ENCODE peak calls at places on chromosomes 2 and 18, in nine cellular contexts. One of them, this sample, is unnamed.

GRCh38 chr18:24262097-24262496 is 123.2 kb downstream of the CABYR start:
- DNase-seq in mammary epithelial cell: no peak
- DNase-seq in CD14-positive monocyte: no peak
- DNase-seq in OCI-LY7: no peak
- DNase-seq in endothelial cell: no peak
- DNase-seq in MCF 10A: no peak
- DNase-seq in PC-3: no peak
- DNase-seq in fibroblast of lung: peak; percentile 45
- DNase-seq in IMR-90: peak; percentile 73
- DNase-seq in this sample: no peak

GRCh38 chr2:133523406-133523805 is 44.9 kb downstream of the NCKAP5 start:
- DNase-seq in IMR-90: peak; percentile 70
- DNase-seq in PC-3: no peak
- DNase-seq in MCF 10A: no peak
- DNase-seq in endothelial cell: no peak
- DNase-seq in fibroblast of lung: no peak
- DNase-seq in OCI-LY7: no peak
- DNase-seq in mammary epithelial cell: no peak
- DNase-seq in CD14-positive monocyte: no peak
- DNase-seq in this sample: no peak

GRCh38 chr18:58691256-58691655 is 20.0 kb downstream of the MALT1 start:
- DNase-seq in CD14-positive monocyte: no peak
- DNase-seq in endothelial cell: no peak
- DNase-seq in PC-3: no peak
- DNase-seq in OCI-LY7: no peak
- DNase-seq in IMR-90: no peak
- DNase-seq in MCF 10A: peak; percentile 77
- DNase-seq in mammary epithelial cell: no peak
- DNase-seq in fibroblast of lung: no peak
- DNase-seq in this sample: no peak

GRCh38 chr2:234518986-234519642 is 22.2 kb upstream of the ARL4C start:
- DNase-seq in MCF 10A: no peak
- DNase-seq in PC-3: no peak
- DNase-seq in fibroblast of lung: no peak
- DNase-seq in IMR-90: no peak
- DNase-seq in mammary epithelial cell: no peak
- DNase-seq in CD14-positive monocyte: no peak
- DNase-seq in endothelial cell: no peak
- DNase-seq in OCI-LY7: no peak
- DNase-seq in this sample: no peak

GRCh38 chr2:74715880-74716279 is 61.8 kb downstream of the SEMA4F start:
- DNase-seq in mammary epithelial cell: no peak
- DNase-seq in IMR-90: no peak
- DNase-seq in MCF 10A: no peak
- DNase-seq in endothelial cell: no peak
- DNase-seq in OCI-LY7: no peak
- DNase-seq in PC-3: no peak
- DNase-seq in fibroblast of lung: no peak
- DNase-seq in CD14-positive monocyte: no peak
- DNase-seq in this sample: no peak

GRCh38 chr2:188668017-188668663 is 306.0 kb upstream of the COL3A1 start:
- DNase-seq in IMR-90: peak; percentile 93
- DNase-seq in mammary epithelial cell: no peak
- DNase-seq in fibroblast of lung: peak; percentile 85
- DNase-seq in OCI-LY7: no peak
- DNase-seq in CD14-positive monocyte: no peak
- DNase-seq in MCF 10A: peak; percentile 69
- DNase-seq in PC-3: peak; percentile 47
- DNase-seq in endothelial cell: no peak
- DNase-seq in this sample: peak; percentile 69

GRCh38 chr2:215019085-215019484 is 119.3 kb downstream of the ABCA12 start:
- DNase-seq in PC-3: no peak
- DNase-seq in MCF 10A: no peak
- DNase-seq in mammary epithelial cell: no peak
- DNase-seq in CD14-positive monocyte: no peak
- DNase-seq in OCI-LY7: no peak
- DNase-seq in fibroblast of lung: no peak
- DNase-seq in IMR-90: no peak
- DNase-seq in endothelial cell: no peak
- DNase-seq in this sample: no peak

GRCh38 chr2:208099682-208100081 is 24.6 kb downstream of the CRYGD start:
- DNase-seq in endothelial cell: no peak
- DNase-seq in fibroblast of lung: no peak
- DNase-seq in OCI-LY7: no peak
- DNase-seq in PC-3: no peak
- DNase-seq in CD14-positive monocyte: no peak
- DNase-seq in mammary epithelial cell: no peak
- DNase-seq in MCF 10A: no peak
- DNase-seq in IMR-90: no peak
- DNase-seq in this sample: no peak

GRCh38 chr18:79988079-79988924 is at the start of gene TXNL4A:
- DNase-seq in MCF 10A: peak; percentile 80
- DNase-seq in fibroblast of lung: peak; percentile 88
- DNase-seq in mammary epithelial cell: peak; percentile 81
- DNase-seq in PC-3: peak; percentile 92
- DNase-seq in OCI-LY7: peak; percentile 86
- DNase-seq in endothelial cell: peak; percentile 76
- DNase-seq in IMR-90: peak; percentile 89
- DNase-seq in CD14-positive monocyte: peak; percentile 74
- DNase-seq in this sample: peak; percentile 63

GRCh38 chr18:63285332-63285731 is 34.2 kb downstream of the BCL2 start:
- DNase-seq in endothelial cell: no peak
- DNase-seq in CD14-positive monocyte: no peak
- DNase-seq in OCI-LY7: no peak
- DNase-seq in PC-3: no peak
- DNase-seq in IMR-90: no peak
- DNase-seq in fibroblast of lung: no peak
- DNase-seq in MCF 10A: no peak
- DNase-seq in mammary epithelial cell: no peak
- DNase-seq in this sample: no peak

DNA sequence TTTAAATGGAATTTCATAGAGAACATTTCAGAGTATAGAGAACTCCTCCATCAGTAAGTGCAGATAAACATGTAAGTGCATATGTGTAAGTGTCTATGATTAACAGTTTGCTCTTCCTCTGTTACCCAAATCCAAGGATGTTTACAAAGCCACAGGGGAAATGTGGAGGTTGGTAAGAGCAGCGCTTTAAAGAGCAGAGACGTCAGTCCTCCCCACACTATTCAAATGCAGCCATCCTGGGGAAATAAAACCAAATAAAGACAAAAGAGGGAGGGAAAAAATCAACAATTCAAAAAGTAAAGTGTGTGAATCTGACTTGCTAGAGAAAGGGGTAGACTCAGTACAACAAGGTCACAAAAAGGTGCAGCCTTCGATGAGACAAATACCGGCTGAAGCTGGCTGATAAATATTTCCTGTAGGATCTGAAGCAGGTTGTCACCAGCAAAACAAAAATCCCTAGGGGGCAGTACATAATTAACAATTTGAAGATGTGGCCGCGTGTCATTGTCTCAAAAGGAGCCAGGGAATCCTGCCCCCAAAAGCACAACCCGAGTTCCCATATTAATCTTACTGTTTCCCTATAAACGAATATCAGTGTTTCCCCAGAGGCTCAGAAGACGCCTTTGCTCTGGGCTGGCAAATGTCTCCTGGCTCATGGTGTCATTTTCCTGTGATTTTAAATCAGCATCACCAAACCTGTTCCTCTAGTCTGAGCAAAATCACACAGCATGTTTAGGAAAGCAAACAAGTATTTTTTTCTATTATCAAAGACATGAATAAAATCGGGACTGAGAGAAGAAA is 216.5 kb downstream of the CDCA7 start:
- DNase-seq in mammary epithelial cell: peak; percentile 30
- DNase-seq in PC-3: peak; percentile 77
- DNase-seq in CD14-positive monocyte: no peak
- DNase-seq in OCI-LY7: peak; percentile 50
- DNase-seq in endothelial cell: peak; percentile 11
- DNase-seq in fibroblast of lung: peak; percentile 73
- DNase-seq in IMR-90: peak; percentile 39
- DNase-seq in MCF 10A: peak; percentile 54
- DNase-seq in this sample: no peak
- TF ChIP-seq CTCF in mammary epithelial cell: peak; percentile 31
- TF ChIP-seq CTCF in PC-3: peak; percentile 70
- TF ChIP-seq CTCF in CD14-positive monocyte: no peak
- TF ChIP-seq CTCF in OCI-LY7: peak; percentile 64
- TF ChIP-seq CTCF in endothelial cell: peak; percentile 21
- TF ChIP-seq CTCF in fibroblast of lung: peak; percentile 34
- TF ChIP-seq CTCF in IMR-90: peak; percentile 45
- TF ChIP-seq CTCF in MCF 10A: peak; percentile 47
- TF ChIP-seq CTCF in this sample: peak; percentile 26

DNA sequence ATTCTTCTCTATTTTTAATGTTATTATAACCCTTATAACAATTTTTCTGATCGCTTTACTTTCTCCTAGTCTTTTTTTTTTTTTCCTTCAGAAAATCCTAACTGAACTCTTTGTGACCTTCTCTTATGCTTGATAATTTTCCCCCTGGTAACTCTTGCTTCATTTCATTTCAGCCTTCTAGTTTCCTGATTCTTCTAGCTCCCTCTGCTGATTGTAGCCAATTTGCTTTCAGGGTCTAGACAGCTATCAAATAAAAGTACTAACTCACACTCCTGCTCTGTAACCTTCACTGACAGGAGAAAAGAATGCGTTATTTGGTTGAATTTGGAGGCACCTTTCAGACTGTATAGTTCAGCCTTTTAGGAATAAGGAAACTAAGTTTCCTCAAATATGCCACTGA is 99.5 kb downstream of the RBM43 start:
- DNase-seq in endothelial cell: no peak
- DNase-seq in mammary epithelial cell: peak; percentile 14
- DNase-seq in PC-3: peak; percentile 51
- DNase-seq in MCF 10A: peak; percentile 18
- DNase-seq in fibroblast of lung: peak; percentile 78
- DNase-seq in OCI-LY7: no peak
- DNase-seq in IMR-90: peak; percentile 70
- DNase-seq in CD14-positive monocyte: no peak
- DNase-seq in this sample: peak; percentile 28
- TF ChIP-seq CTCF in endothelial cell: no peak
- TF ChIP-seq CTCF in mammary epithelial cell: no peak
- TF ChIP-seq CTCF in PC-3: peak; percentile 60
- TF ChIP-seq CTCF in MCF 10A: no peak
- TF ChIP-seq CTCF in fibroblast of lung: peak; percentile 60
- TF ChIP-seq CTCF in OCI-LY7: peak; percentile 32
- TF ChIP-seq CTCF in IMR-90: peak; percentile 53
- TF ChIP-seq CTCF in CD14-positive monocyte: no peak
- TF ChIP-seq CTCF in this sample: peak; percentile 65

GRCh38 chr18:33022370-33022769 is 249.5 kb upstream of the KLHL14 start:
- DNase-seq in CD14-positive monocyte: no peak
- DNase-seq in endothelial cell: no peak
- DNase-seq in mammary epithelial cell: no peak
- DNase-seq in OCI-LY7: no peak
- DNase-seq in fibroblast of lung: no peak
- DNase-seq in PC-3: no peak
- DNase-seq in MCF 10A: no peak
- DNase-seq in IMR-90: no peak
- DNase-seq in this sample: no peak
- TF ChIP-seq CTCF in CD14-positive monocyte: no peak
- TF ChIP-seq CTCF in endothelial cell: peak; percentile 48
- TF ChIP-seq CTCF in mammary epithelial cell: no peak
- TF ChIP-seq CTCF in OCI-LY7: peak; percentile 46
- TF ChIP-seq CTCF in fibroblast of lung: no peak
- TF ChIP-seq CTCF in PC-3: peak; percentile 11
- TF ChIP-seq CTCF in MCF 10A: no peak
- TF ChIP-seq CTCF in IMR-90: no peak
- TF ChIP-seq CTCF in this sample: no peak

GRCh38 chr18:74290831-74291770 is 662 bp downstream of the CYB5A start:
- DNase-seq in mammary epithelial cell: peak; percentile 65
- DNase-seq in CD14-positive monocyte: no peak
- DNase-seq in OCI-LY7: no peak
- DNase-seq in fibroblast of lung: no peak
- DNase-seq in MCF 10A: peak; percentile 64
- DNase-seq in IMR-90: no peak
- DNase-seq in PC-3: peak; percentile 70
- DNase-seq in endothelial cell: no peak
- DNase-seq in this sample: no peak
- TF ChIP-seq CTCF in mammary epithelial cell: peak; percentile 9
- TF ChIP-seq CTCF in CD14-positive monocyte: no peak
- TF ChIP-seq CTCF in OCI-LY7: no peak
- TF ChIP-seq CTCF in fibroblast of lung: no peak
- TF ChIP-seq CTCF in MCF 10A: no peak
- TF ChIP-seq CTCF in IMR-90: no peak
- TF ChIP-seq CTCF in PC-3: peak; percentile 43
- TF ChIP-seq CTCF in endothelial cell: no peak
- TF ChIP-seq CTCF in this sample: peak; percentile 7

GRCh38 chr2:229715895-229716507 is 1.6 kb upstream of the DNER start:
- DNase-seq in endothelial cell: peak; percentile 33
- DNase-seq in CD14-positive monocyte: no peak
- DNase-seq in mammary epithelial cell: peak; percentile 37
- DNase-seq in fibroblast of lung: peak; percentile 29
- DNase-seq in IMR-90: no peak
- DNase-seq in OCI-LY7: peak; percentile 55
- DNase-seq in MCF 10A: peak; percentile 74
- DNase-seq in PC-3: peak; percentile 76
- DNase-seq in this sample: no peak

GRCh38 chr2:229713371-229714079 is 830 bp downstream of the DNER start:
- DNase-seq in PC-3: peak; percentile 16
- DNase-seq in OCI-LY7: no peak
- DNase-seq in mammary epithelial cell: no peak
- DNase-seq in MCF 10A: peak; percentile 56
- DNase-seq in endothelial cell: peak; percentile 55
- DNase-seq in fibroblast of lung: no peak
- DNase-seq in IMR-90: no peak
- DNase-seq in CD14-positive monocyte: no peak
- DNase-seq in this sample: no peak

GRCh38 chr2:229712125-229712524 is 2.2 kb downstream of the DNER start:
- DNase-seq in mammary epithelial cell: no peak
- DNase-seq in IMR-90: peak; percentile 23
- DNase-seq in OCI-LY7: peak; percentile 3
- DNase-seq in CD14-positive monocyte: no peak
- DNase-seq in MCF 10A: peak; percentile 17
- DNase-seq in fibroblast of lung: peak; percentile 40
- DNase-seq in PC-3: peak; percentile 26
- DNase-seq in endothelial cell: no peak
- DNase-seq in this sample: no peak

GRCh38 chr2:229714080-229714735 is at the start of gene DNER:
- DNase-seq in endothelial cell: peak; percentile 52
- DNase-seq in OCI-LY7: peak; percentile 11
- DNase-seq in fibroblast of lung: no peak
- DNase-seq in IMR-90: no peak
- DNase-seq in MCF 10A: peak; percentile 31
- DNase-seq in mammary epithelial cell: no peak
- DNase-seq in PC-3: peak; percentile 24
- DNase-seq in CD14-positive monocyte: no peak
- DNase-seq in this sample: no peak

DNA sequence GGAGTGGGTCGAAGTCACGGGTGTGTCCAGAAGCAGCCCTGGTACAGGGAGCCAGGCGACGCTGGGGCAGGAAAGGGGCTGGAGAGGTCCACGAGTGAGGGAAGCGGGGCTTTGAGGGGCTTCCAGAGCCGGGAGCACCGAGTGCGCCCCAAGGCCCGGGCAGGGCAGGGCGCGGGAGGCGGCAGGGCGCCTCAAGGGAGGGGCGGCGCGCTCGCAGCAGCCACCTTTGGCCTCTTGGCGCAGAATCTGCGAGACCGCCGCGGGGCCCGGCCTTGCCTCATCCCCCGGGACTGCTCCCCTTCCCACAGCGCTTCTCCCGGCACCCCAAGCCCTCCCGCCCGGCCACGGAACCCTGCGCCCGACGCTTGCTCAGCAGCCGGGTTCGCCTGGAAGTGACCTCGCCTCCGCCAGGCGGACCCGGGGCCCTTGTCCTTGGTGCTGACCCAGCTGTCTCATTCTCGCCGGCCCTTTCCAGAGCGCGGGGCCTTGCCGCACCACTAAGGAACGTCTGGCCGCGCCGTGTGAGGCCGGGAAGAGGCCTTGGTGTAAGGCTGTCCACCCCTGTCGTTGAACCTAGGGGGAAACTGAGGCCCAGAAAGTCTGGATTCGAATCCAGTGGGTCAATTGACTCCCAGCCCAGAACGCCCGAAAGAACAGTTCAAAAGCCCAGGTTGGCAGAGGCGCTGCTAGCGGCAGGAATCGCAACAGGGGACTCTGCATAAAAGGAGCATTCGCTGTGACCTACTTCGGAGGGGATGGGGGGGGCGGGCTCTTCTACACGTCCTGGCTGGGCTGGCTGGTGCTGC is 584 bp upstream of the DNER start:
- DNase-seq in PC-3: peak; percentile 55
- DNase-seq in IMR-90: peak; percentile 55
- DNase-seq in MCF 10A: peak; percentile 74
- DNase-seq in mammary epithelial cell: peak; percentile 56
- DNase-seq in fibroblast of lung: peak; percentile 66
- DNase-seq in endothelial cell: peak; percentile 86
- DNase-seq in CD14-positive monocyte: no peak
- DNase-seq in OCI-LY7: no peak
- DNase-seq in this sample: peak; percentile 8
- TF ChIP-seq CTCF in PC-3: no peak
- TF ChIP-seq CTCF in IMR-90: no peak
- TF ChIP-seq CTCF in MCF 10A: no peak
- TF ChIP-seq CTCF in mammary epithelial cell: no peak
- TF ChIP-seq CTCF in fibroblast of lung: no peak
- TF ChIP-seq CTCF in endothelial cell: no peak
- TF ChIP-seq CTCF in CD14-positive monocyte: no peak
- TF ChIP-seq CTCF in OCI-LY7: no peak
- TF ChIP-seq CTCF in this sample: no peak

This sample was measured in AG09319.